ENCODE peak calls at places on chromosomes 5 and 9, in eight cellular contexts. Z, Q, C, K, W, V, U and R are unnamed samples.

GRCh38 chr5:53472720-53473510 is 7.5 kb upstream of the FST start:
- DNase-seq in Z (no peak), Q (no peak), C (no peak), K (no peak), W (no peak), V (no peak), U (no peak), R (no peak)

GRCh38 chr9:682633-683508 is 158.6 kb upstream of the DMRT1 start:
- DNase-seq in Z (no peak), Q (no peak), C (peak), K (no peak), W (no peak), V (no peak), U (no peak), R (no peak)

GRCh38 chr5:130333089-130333488 is 428.8 kb downstream of the CHSY3 start:
- DNase-seq in Z (no peak), Q (no peak), C (peak), K (no peak), W (peak), V (no peak), U (no peak), R (no peak)

GRCh38 chr9:6413365-6414263 is 615 bp downstream of the UHRF2 start:
- DNase-seq in Z (no peak), Q (peak), C (peak), K (no peak), W (no peak), V (peak), U (peak), R (peak)

GRCh38 chr5:82358454-82358853 is 80.3 kb upstream of the RPS23 start:
- DNase-seq in Z (no peak), Q (no peak), C (no peak), K (no peak), W (no peak), V (no peak), U (no peak), R (no peak)

GRCh38 chr9:17793713-17794622 is 215.1 kb downstream of the SH3GL2 start:
- DNase-seq in Z (no peak), Q (no peak), C (peak), K (no peak), W (no peak), V (no peak), U (no peak), R (no peak)

GRCh38 chr9:97633859-97634485 is 351 bp downstream of the NCBP1 start:
- DNase-seq in Z (no peak), Q (no peak), C (no peak), K (no peak), W (no peak), V (no peak), U (no peak), R (peak)

GRCh38 chr9:117247271-117247670 is 167.6 kb downstream of the ASTN2 start:
- DNase-seq in Z (no peak), Q (no peak), C (peak), K (no peak), W (no peak), V (no peak), U (no peak), R (no peak)

GRCh38 chr5:102450313-102450990 is 48.3 kb downstream of the SLCO6A1 start:
- DNase-seq in Z (no peak), Q (no peak), C (peak), K (no peak), W (no peak), V (no peak), U (no peak), R (no peak)

GRCh38 chr9:83382421-83382820 is 155.8 kb downstream of the FRMD3 start:
- DNase-seq in Z (no peak), Q (no peak), C (no peak), K (no peak), W (no peak), V (no peak), U (no peak), R (no peak)

GRCh38 chr5:140148508-140148907 is 22.8 kb downstream of the IGIP start:
- DNase-seq in Z (no peak), Q (no peak), C (peak), K (no peak), W (no peak), V (no peak), U (no peak), R (no peak)

GRCh38 chr5:73596705-73597328 is 29.2 kb upstream of the ARHGEF28 start:
- DNase-seq in Z (no peak), Q (no peak), C (peak), K (no peak), W (peak), V (peak), U (no peak), R (no peak)

GRCh38 chr5:174737335-174737734 is 13.0 kb downstream of the MSX2 start:
- DNase-seq in Z (no peak), Q (no peak), C (no peak), K (no peak), W (no peak), V (no peak), U (no peak), R (no peak)

GRCh38 chr5:174355208-174355612 is 309.7 kb downstream of the NSG2 start:
- DNase-seq in Z (no peak), Q (no peak), C (peak), K (no peak), W (no peak), V (no peak), U (no peak), R (no peak)

GRCh38 chr5:122192477-122192876 is 63.1 kb downstream of the ZNF474 start:
- DNase-seq in Z (no peak), Q (no peak), C (no peak), K (no peak), W (no peak), V (no peak), U (no peak), R (no peak)

GRCh38 chr9:37952731-37953130 is 48.8 kb upstream of the SLC25A51 start:
- DNase-seq in Z (no peak), Q (no peak), C (peak), K (no peak), W (no peak), V (no peak), U (no peak), R (no peak)

GRCh38 chr5:176870110-176870591 is 29.0 kb downstream of the HK3 start:
- DNase-seq in Z (no peak), Q (no peak), C (peak), K (no peak), W (no peak), V (no peak), U (no peak), R (no peak)

GRCh38 chr9:21747171-21747570 is 55.3 kb upstream of the MTAP start:
- DNase-seq in Z (no peak), Q (no peak), C (no peak), K (no peak), W (no peak), V (no peak), U (no peak), R (no peak)

GRCh38 chr5:103211858-103212500 is 46.6 kb upstream of the MACIR start:
- DNase-seq in Z (no peak), Q (no peak), C (no peak), K (no peak), W (no peak), V (no peak), U (no peak), R (no peak)